ENCODE peak calls at places on chromosomes 5 and 9, in five cellular contexts. One of them, this sample, is unnamed.

GRCh38 chr9:123834218-123834906 is 95.6 kb downstream of the DENND1A start:
- DNase-seq in IMR-90: peak
- DNase-seq in K562: peak
- DNase-seq in HepG2: no peak
- DNase-seq in SK-N-SH: no peak
- DNase-seq in this sample: no peak

GRCh38 chr5:115809946-115810345 is 6.5 kb downstream of the CDO1 start:
- DNase-seq in IMR-90: no peak
- DNase-seq in K562: no peak
- DNase-seq in HepG2: no peak
- DNase-seq in SK-N-SH: no peak
- DNase-seq in this sample: no peak

GRCh38 chr5:60687927-60688720 is 11.8 kb downstream of the DEPDC1B start:
- DNase-seq in IMR-90: peak
- DNase-seq in K562: peak
- DNase-seq in HepG2: peak
- DNase-seq in SK-N-SH: peak
- DNase-seq in this sample: no peak

GRCh38 chr5:34843482-34843881 is 4.5 kb downstream of the TTC23L start:
- DNase-seq in IMR-90: peak
- DNase-seq in K562: no peak
- DNase-seq in HepG2: no peak
- DNase-seq in SK-N-SH: no peak
- DNase-seq in this sample: no peak

GRCh38 chr5:1429501-1429900 is 15.7 kb downstream of the SLC6A3 start:
- DNase-seq in IMR-90: no peak
- DNase-seq in K562: no peak
- DNase-seq in HepG2: no peak
- DNase-seq in SK-N-SH: no peak
- DNase-seq in this sample: no peak

GRCh38 chr9:124213396-124213795 is 44.4 kb upstream of the NEK6 start:
- DNase-seq in IMR-90: no peak
- DNase-seq in K562: no peak
- DNase-seq in HepG2: no peak
- DNase-seq in SK-N-SH: no peak
- DNase-seq in this sample: no peak

GRCh38 chr5:138051441-138052296 is 18.8 kb upstream of the FAM13B start:
- DNase-seq in IMR-90: no peak
- DNase-seq in K562: no peak
- DNase-seq in HepG2: no peak
- DNase-seq in SK-N-SH: no peak
- DNase-seq in this sample: no peak

GRCh38 chr9:84278131-84278530 is 62.4 kb downstream of the SLC28A3 start:
- DNase-seq in IMR-90: peak
- DNase-seq in K562: no peak
- DNase-seq in HepG2: no peak
- DNase-seq in SK-N-SH: no peak
- DNase-seq in this sample: no peak

GRCh38 chr5:2175041-2175440 is 292.3 kb upstream of the IRX4 start:
- DNase-seq in IMR-90: no peak
- DNase-seq in K562: no peak
- DNase-seq in HepG2: no peak
- DNase-seq in SK-N-SH: no peak
- DNase-seq in this sample: no peak

GRCh38 chr5:103908327-103909099 is 345.9 kb upstream of the NUDT12 start:
- DNase-seq in IMR-90: no peak
- DNase-seq in K562: no peak
- DNase-seq in HepG2: no peak
- DNase-seq in SK-N-SH: no peak
- DNase-seq in this sample: no peak

GRCh38 chr5:94017579-94017978 is 276.2 kb upstream of the POU5F2 start:
- DNase-seq in IMR-90: peak
- DNase-seq in K562: no peak
- DNase-seq in HepG2: no peak
- DNase-seq in SK-N-SH: no peak
- DNase-seq in this sample: no peak

GRCh38 chr5:64854855-64855254 is 86.1 kb downstream of the CWC27 start:
- DNase-seq in IMR-90: peak
- DNase-seq in K562: no peak
- DNase-seq in HepG2: no peak
- DNase-seq in SK-N-SH: no peak
- DNase-seq in this sample: no peak

GRCh38 chr9:75918154-75918553 is 27.7 kb downstream of the PCSK5 start:
- DNase-seq in IMR-90: no peak
- DNase-seq in K562: no peak
- DNase-seq in HepG2: no peak
- DNase-seq in SK-N-SH: no peak
- DNase-seq in this sample: no peak

GRCh38 chr9:16266648-16267276 is 603.7 kb downstream of the BNC2 start:
- DNase-seq in IMR-90: no peak
- DNase-seq in K562: peak
- DNase-seq in HepG2: no peak
- DNase-seq in SK-N-SH: no peak
- DNase-seq in this sample: no peak

DNA sequence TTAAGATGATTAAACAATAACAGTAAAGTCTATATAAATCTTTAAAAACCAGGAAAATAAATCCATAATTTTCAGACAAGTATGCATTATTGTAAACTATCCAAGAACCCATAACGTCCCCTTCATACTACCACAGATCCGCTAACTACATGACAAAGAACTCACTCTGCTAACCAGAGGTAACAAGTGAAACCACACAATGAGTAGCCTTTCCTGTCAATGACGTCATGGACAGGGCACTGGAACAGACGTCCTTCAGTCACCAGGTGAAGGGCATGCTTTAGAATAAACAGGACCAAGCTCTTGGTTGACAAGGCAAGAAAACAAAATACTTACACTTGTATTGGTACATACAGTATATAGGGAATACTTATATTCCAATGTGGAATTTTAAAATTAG is 45.2 kb downstream of the RNF130 start:
- DNase-seq in IMR-90: peak
- DNase-seq in K562: peak
- DNase-seq in HepG2: peak
- DNase-seq in SK-N-SH: peak
- DNase-seq in this sample: no peak
- TF ChIP-seq MXI1 in IMR-90: no peak
- TF ChIP-seq MXI1 in K562: no peak
- TF ChIP-seq MXI1 in HepG2: no peak
- TF ChIP-seq MXI1 in SK-N-SH: peak
- TF ChIP-seq MXI1 in this sample: no peak

GRCh38 chr5:178387856-178388190 is 155.2 kb upstream of the PHYKPL start:
- DNase-seq in IMR-90: no peak
- DNase-seq in K562: no peak
- DNase-seq in HepG2: no peak
- DNase-seq in SK-N-SH: peak
- DNase-seq in this sample: no peak

GRCh38 chr5:178389796-178390195 is 157.2 kb upstream of the PHYKPL start:
- DNase-seq in IMR-90: no peak
- DNase-seq in K562: no peak
- DNase-seq in HepG2: no peak
- DNase-seq in SK-N-SH: no peak
- DNase-seq in this sample: no peak

GRCh38 chr5:178389031-178389729 is 156.6 kb upstream of the PHYKPL start:
- DNase-seq in IMR-90: no peak
- DNase-seq in K562: no peak
- DNase-seq in HepG2: no peak
- DNase-seq in SK-N-SH: peak
- DNase-seq in this sample: no peak

GRCh38 chr5:178387061-178387855 is 154.7 kb upstream of the PHYKPL start:
- DNase-seq in IMR-90: no peak
- DNase-seq in K562: no peak
- DNase-seq in HepG2: no peak
- DNase-seq in SK-N-SH: peak
- DNase-seq in this sample: no peak

GRCh38 chr5:178388381-178389030 is 155.9 kb upstream of the PHYKPL start:
- DNase-seq in IMR-90: peak
- DNase-seq in K562: no peak
- DNase-seq in HepG2: no peak
- DNase-seq in SK-N-SH: peak
- DNase-seq in this sample: no peak
- TF ChIP-seq MXI1 in IMR-90: no peak
- TF ChIP-seq MXI1 in K562: no peak
- TF ChIP-seq MXI1 in HepG2: no peak
- TF ChIP-seq MXI1 in SK-N-SH: no peak
- TF ChIP-seq MXI1 in this sample: no peak

GRCh38 chr9:36023260-36024048 is 13.3 kb upstream of the RECK start:
- DNase-seq in IMR-90: peak
- DNase-seq in K562: peak
- DNase-seq in HepG2: peak
- DNase-seq in SK-N-SH: peak
- DNase-seq in this sample: peak
- TF ChIP-seq MXI1 in IMR-90: no peak
- TF ChIP-seq MXI1 in K562: no peak
- TF ChIP-seq MXI1 in HepG2: no peak
- TF ChIP-seq MXI1 in SK-N-SH: no peak
- TF ChIP-seq MXI1 in this sample: no peak

DNA sequence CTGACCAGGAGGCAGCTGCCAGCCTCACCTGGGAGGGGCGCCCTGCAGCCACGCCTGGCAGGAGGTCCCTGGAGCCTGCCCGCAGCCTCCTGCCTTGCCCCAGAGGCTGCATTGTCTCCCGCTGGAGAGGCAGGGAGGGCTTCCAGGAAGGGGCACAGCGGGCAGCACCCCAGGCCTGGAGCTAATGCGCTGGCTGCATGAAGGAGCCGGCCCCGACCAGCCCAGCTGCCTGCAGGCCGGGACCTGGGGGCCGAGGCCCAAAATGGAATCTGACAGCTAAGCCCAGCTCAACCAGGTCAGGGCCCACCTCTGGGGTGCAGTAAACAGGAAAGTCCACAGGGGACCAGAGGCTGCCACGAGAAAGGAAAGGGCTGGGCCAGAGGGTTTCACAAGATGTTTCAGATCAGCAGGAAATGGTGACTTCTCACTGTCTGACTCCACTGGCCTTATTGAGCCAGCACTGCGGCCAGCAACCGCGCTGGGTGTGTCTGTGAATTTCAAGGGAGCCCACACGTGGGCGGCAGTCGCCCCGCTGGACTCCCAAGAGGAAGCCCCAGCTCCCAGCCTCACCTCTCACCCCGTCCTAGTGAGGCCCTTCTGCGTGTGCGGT is 18.6 kb upstream of the NOTCH1 start:
- DNase-seq in IMR-90: peak
- DNase-seq in K562: no peak
- DNase-seq in HepG2: no peak
- DNase-seq in SK-N-SH: no peak
- DNase-seq in this sample: peak
- TF ChIP-seq MXI1 in IMR-90: peak
- TF ChIP-seq MXI1 in K562: no peak
- TF ChIP-seq MXI1 in HepG2: no peak
- TF ChIP-seq MXI1 in SK-N-SH: no peak
- TF ChIP-seq MXI1 in this sample: no peak

DNA sequence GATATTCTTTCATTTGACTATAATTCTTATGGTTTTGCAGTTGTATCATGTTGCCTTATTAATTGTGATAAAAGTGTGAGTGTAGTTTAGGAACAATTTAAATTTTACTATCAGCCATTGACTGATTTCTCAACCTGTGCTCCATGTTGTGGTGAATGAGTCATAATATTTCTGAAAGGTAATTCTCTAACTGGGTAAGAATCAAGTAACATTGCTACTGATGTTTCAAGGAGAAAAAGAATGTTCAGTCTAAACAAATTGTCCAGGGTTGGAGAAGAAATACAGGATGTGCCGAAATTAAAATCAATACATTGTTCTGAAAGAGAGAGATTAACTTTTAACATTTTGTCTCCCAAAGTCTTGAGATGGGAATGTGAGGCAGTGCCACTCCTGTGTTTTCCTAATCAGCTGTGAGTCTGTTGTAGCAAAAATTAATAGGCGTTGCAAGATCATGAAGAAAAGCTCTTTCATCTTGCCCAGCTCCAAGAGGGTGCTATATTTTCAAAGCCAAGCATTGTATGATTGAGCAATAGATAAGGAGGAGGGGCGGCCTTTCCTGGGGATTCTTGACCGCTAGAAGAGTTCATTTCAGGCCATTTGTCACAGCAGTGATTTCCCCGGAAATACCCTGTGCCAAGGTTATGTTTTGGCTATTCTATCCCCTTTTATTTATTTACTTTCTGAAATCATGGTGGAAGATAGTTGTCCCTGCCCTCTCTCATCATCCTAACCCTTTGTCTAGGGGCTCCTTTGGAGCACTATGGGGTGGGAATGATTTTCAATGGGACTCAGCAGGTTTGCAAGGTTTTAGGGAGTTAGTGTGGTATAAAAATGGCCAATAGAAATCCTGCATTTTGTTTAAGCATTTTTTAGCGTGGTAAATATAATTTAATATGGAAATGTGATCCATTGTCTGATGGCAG is 151.6 kb downstream of the FOCAD start:
- DNase-seq in IMR-90: peak
- DNase-seq in K562: no peak
- DNase-seq in HepG2: peak
- DNase-seq in SK-N-SH: no peak
- DNase-seq in this sample: no peak
- TF ChIP-seq MXI1 in IMR-90: no peak
- TF ChIP-seq MXI1 in K562: no peak
- TF ChIP-seq MXI1 in HepG2: peak
- TF ChIP-seq MXI1 in SK-N-SH: no peak
- TF ChIP-seq MXI1 in this sample: no peak

GRCh38 chr9:36559036-36559695 is 13.5 kb upstream of the MELK start:
- DNase-seq in IMR-90: peak
- DNase-seq in K562: no peak
- DNase-seq in HepG2: no peak
- DNase-seq in SK-N-SH: no peak
- DNase-seq in this sample: no peak

GRCh38 chr9:36560813-36561212 is 11.9 kb upstream of the MELK start:
- DNase-seq in IMR-90: peak
- DNase-seq in K562: no peak
- DNase-seq in HepG2: no peak
- DNase-seq in SK-N-SH: no peak
- DNase-seq in this sample: no peak
- TF ChIP-seq MXI1 in IMR-90: no peak
- TF ChIP-seq MXI1 in K562: no peak
- TF ChIP-seq MXI1 in HepG2: no peak
- TF ChIP-seq MXI1 in SK-N-SH: no peak
- TF ChIP-seq MXI1 in this sample: no peak

DNA sequence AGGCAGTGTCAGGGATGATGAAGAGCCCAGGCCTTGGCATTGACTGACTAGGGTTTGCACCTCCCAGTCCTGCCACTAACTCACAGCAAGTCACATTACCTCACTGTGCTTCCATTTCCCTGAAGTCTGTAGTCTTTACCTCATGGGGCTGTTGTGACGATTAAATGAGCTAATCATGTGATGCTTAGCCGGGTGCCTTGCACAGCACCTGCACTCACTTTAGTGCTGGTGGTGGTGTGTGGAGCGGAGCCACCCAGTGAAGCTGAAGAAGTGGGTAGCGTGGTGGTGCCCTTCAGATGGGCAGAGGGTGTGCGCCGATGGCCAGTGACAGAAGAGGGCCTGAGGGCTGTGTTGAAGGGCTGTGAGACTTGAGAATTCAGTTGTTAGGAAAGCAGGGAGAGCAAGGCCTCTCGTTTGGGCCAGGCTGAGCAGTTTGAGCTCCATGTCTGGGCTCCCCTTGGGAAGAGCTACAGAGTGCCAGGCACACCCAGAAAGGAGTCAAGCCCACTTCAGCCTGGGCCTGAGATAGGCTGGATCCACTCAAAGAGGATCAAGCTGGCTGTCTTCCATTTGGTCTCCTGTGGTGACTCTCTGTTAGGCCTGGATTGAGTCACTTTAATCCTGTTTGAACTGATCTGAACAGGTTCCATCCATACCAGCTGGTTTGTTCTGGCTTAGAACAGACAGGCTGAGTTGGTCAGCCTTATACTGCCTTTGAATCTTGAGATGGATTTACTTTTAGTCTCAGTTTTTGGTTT is 42.5 kb downstream of the RALGPS1 start:
- DNase-seq in IMR-90: peak
- DNase-seq in K562: peak
- DNase-seq in HepG2: no peak
- DNase-seq in SK-N-SH: no peak
- DNase-seq in this sample: no peak
- TF ChIP-seq MXI1 in IMR-90: no peak
- TF ChIP-seq MXI1 in K562: no peak
- TF ChIP-seq MXI1 in HepG2: no peak
- TF ChIP-seq MXI1 in SK-N-SH: no peak
- TF ChIP-seq MXI1 in this sample: no peak

This sample was measured in GM12878.